ENCODE peak calls at places on chromosomes 11 and 22, in nine cellular contexts. Z is naive thymus-derived CD8-positive, alpha-beta T cell; Y is upper lobe of right lung; K is stimulated activated effector memory CD8-positive, alpha-beta T cell treated with anti-CD3 and anti-CD28 coated beads, Interleukin-12 subunit alpha, Interleukin-12 subunit beta, amount 100 ng/mL, for 72 hours; B is lower lobe of right lung; A is left colon; M is CD8-positive, alpha-beta T cell; T is right cardiac atrium; L is stimulated activated naive B cell treated with anti-CD40 and anti-IgM and Interleukin-4, amounts not matched to agents 10 μg/mL and 1 μg/mL and 100 μg/mL, for 72 hours. U is an unnamed sample.
A peak's percentile ranks its signal among the peaks of the same experiment; 100 is the strongest.

GRCh38 chr11:119207300-119207570 is 1.1 kb downstream of the CBL start:
- ATAC-seq in L (no peak), B (no peak), A (no peak), Z (no peak), M (no peak), Y (no peak), K (no peak), T (no peak), U (no peak)

GRCh38 chr11:73348838-73349237 is 27.4 kb upstream of the RELT start:
- ATAC-seq in B (no peak), M (no peak), T (no peak), K (no peak), Z (no peak), L (no peak), Y (no peak), A (no peak), U (no peak)

GRCh38 chr11:29943347-29943746 is 73.5 kb downstream of the KCNA4 start:
- ATAC-seq in K (no peak), Y (no peak), L (no peak), B (no peak), A (no peak), T (no peak), Z (no peak), M (no peak), U (no peak)

GRCh38 chr11:89667001-89667400 is 43.1 kb upstream of the TRIM77 start:
- ATAC-seq in Y (no peak), K (no peak), T (no peak), Z (no peak), A (peak; percentile 87), L (no peak), B (no peak), M (no peak), U (peak; percentile 76)

GRCh38 chr11:77067776-77068460 is 1.1 kb downstream of the CAPN5 start:
- ATAC-seq in L (no peak), A (no peak), M (no peak), Z (no peak), T (no peak), K (no peak), B (no peak), Y (no peak), U (no peak)

GRCh38 chr11:6474423-6474792 is 667 bp upstream of the TRIM3 start:
- ATAC-seq in A (no peak), B (no peak), T (no peak), Z (peak; percentile 4), M (no peak), K (no peak), Y (no peak), L (peak; percentile 11), U (no peak)

GRCh38 chr11:10900686-10901415 is 43.0 kb upstream of the ZBED5 start:
- ATAC-seq in L (no peak), Y (no peak), M (no peak), A (peak; percentile 18), T (no peak), B (peak; percentile 17), Z (no peak), K (no peak), U (peak; percentile 24)

GRCh38 chr22:36056980-36057379 is 28.4 kb upstream of the RBFOX2 start:
- ATAC-seq in K (no peak), A (no peak), L (no peak), Y (no peak), T (no peak), Z (no peak), M (no peak), B (no peak), U (no peak)

GRCh38 chr11:13868710-13869403 is 93.7 kb upstream of the SPON1 start:
- ATAC-seq in A (no peak), T (no peak), K (peak; percentile 93), M (peak; percentile 88), Y (no peak), B (no peak), L (peak; percentile 22), Z (peak; percentile 95), U (no peak)

GRCh38 chr11:8787372-8787771 is 104.8 kb downstream of the RPL27A start:
- ATAC-seq in K (no peak), T (no peak), B (peak; percentile 20), Z (no peak), Y (no peak), A (peak; percentile 80), M (no peak), L (no peak), U (peak; percentile 74)

GRCh38 chr11:67276821-67277230 is 10.6 kb downstream of the GRK2 start:
- ATAC-seq in K (peak; percentile 64), B (peak; percentile 47), T (peak; percentile 15), Y (peak; percentile 51), Z (peak; percentile 30), L (peak; percentile 43), M (peak; percentile 4), A (peak; percentile 71), U (peak; percentile 43)

GRCh38 chr22:37419370-37419915 is 7.8 kb downstream of the ELFN2 start:
- ATAC-seq in Y (peak; percentile 4), A (peak; percentile 53), M (no peak), T (no peak), L (peak; percentile 22), Z (peak; percentile 19), B (peak; percentile 11), K (peak; percentile 4), U (peak; percentile 43)

GRCh38 chr11:119029340-119030028 is 1.2 kb downstream of the SLC37A4 start:
- ATAC-seq in B (no peak), Z (no peak), A (peak; percentile 67), M (no peak), K (peak; percentile 55), L (peak; percentile 37), T (no peak), Y (peak; percentile 2), U (no peak)

GRCh38 chr11:17544181-17544622 is at the start of gene USH1C:
- ATAC-seq in B (peak; percentile 78), Z (no peak), M (peak; percentile 38), A (peak; percentile 73), Y (peak; percentile 77), T (peak; percentile 63), K (peak; percentile 44), L (peak; percentile 51), U (peak; percentile 52)

GRCh38 chr11:97158256-97158655 is 768.4 kb downstream of the JRKL start:
- ATAC-seq in K (no peak), Z (no peak), A (no peak), Y (no peak), L (no peak), B (no peak), T (no peak), M (no peak), U (no peak)

GRCh38 chr11:130915556-130916237 is 582 bp downstream of the SNX19 start:
- ATAC-seq in Z (peak; percentile 47), T (no peak), K (no peak), L (no peak), B (no peak), M (peak; percentile 19), A (peak; percentile 6), Y (no peak), U (peak; percentile 35)

GRCh38 chr11:65227879-65228278 is 33.9 kb upstream of the POLA2 start:
- ATAC-seq in M (no peak), K (no peak), B (no peak), T (no peak), A (no peak), L (no peak), Y (no peak), Z (no peak), U (no peak)

GRCh38 chr11:128299132-128299726 is 288.1 kb downstream of the ETS1 start:
- ATAC-seq in M (no peak), T (peak; percentile 11), Y (peak; percentile 52), Z (no peak), A (no peak), L (no peak), K (no peak), B (peak; percentile 27), U (no peak)

GRCh38 chr22:32024791-32025190 is 18.3 kb upstream of the SLC5A1 start:
- ATAC-seq in Z (no peak), M (no peak), Y (no peak), T (no peak), A (peak; percentile 83), B (no peak), L (no peak), K (peak; percentile 31), U (peak; percentile 66)